ENCODE peak calls at places on chromosomes 11 and 22, in nine cellular contexts. One of them, this sample, is unnamed.

GRCh38 chr11:35398881-35399280 is 20.5 kb downstream of the SLC1A2 start:
- DNase-seq in mesenchymal stem cell: no peak
- DNase-seq in PC-3: no peak
- DNase-seq in breast epithelium: no peak
- DNase-seq in small intestine: no peak
- DNase-seq in gastrocnemius medialis: no peak
- DNase-seq in fibroblast of lung: no peak
- DNase-seq in IMR-90: peak; percentile 19
- DNase-seq in osteoblast: no peak
- DNase-seq in this sample: no peak

GRCh38 chr22:27796829-27797792 is 4.4 kb downstream of the MN1 start:
- DNase-seq in mesenchymal stem cell: no peak
- DNase-seq in PC-3: no peak
- DNase-seq in breast epithelium: no peak
- DNase-seq in small intestine: no peak
- DNase-seq in gastrocnemius medialis: no peak
- DNase-seq in fibroblast of lung: no peak
- DNase-seq in IMR-90: no peak
- DNase-seq in osteoblast: peak; percentile 72
- DNase-seq in this sample: no peak

GRCh38 chr22:48332438-48333322 is 1495.0 kb downstream of the BRD1 start:
- DNase-seq in mesenchymal stem cell: no peak
- DNase-seq in PC-3: no peak
- DNase-seq in breast epithelium: no peak
- DNase-seq in small intestine: no peak
- DNase-seq in gastrocnemius medialis: no peak
- DNase-seq in fibroblast of lung: no peak
- DNase-seq in IMR-90: no peak
- DNase-seq in osteoblast: peak; percentile 31
- DNase-seq in this sample: no peak

GRCh38 chr11:36362902-36363301 is 66.8 kb downstream of the PRR5L start:
- DNase-seq in mesenchymal stem cell: peak; percentile 91
- DNase-seq in PC-3: no peak
- DNase-seq in breast epithelium: no peak
- DNase-seq in small intestine: no peak
- DNase-seq in gastrocnemius medialis: no peak
- DNase-seq in fibroblast of lung: peak; percentile 38
- DNase-seq in IMR-90: peak; percentile 67
- DNase-seq in osteoblast: no peak
- DNase-seq in this sample: no peak

GRCh38 chr22:38981659-38982007 is 514 bp upstream of the APOBEC3B start:
- DNase-seq in mesenchymal stem cell: peak; percentile 11
- DNase-seq in PC-3: no peak
- DNase-seq in breast epithelium: no peak
- DNase-seq in small intestine: peak; percentile 36
- DNase-seq in gastrocnemius medialis: no peak
- DNase-seq in fibroblast of lung: no peak
- DNase-seq in IMR-90: no peak
- DNase-seq in osteoblast: no peak
- DNase-seq in this sample: no peak

GRCh38 chr22:38298312-38299000 is 18.8 kb downstream of the CSNK1E start:
- DNase-seq in mesenchymal stem cell: peak; percentile 62
- DNase-seq in PC-3: peak; percentile 99
- DNase-seq in breast epithelium: peak; percentile 93
- DNase-seq in small intestine: no peak
- DNase-seq in gastrocnemius medialis: no peak
- DNase-seq in fibroblast of lung: peak; percentile 95
- DNase-seq in IMR-90: peak; percentile 88
- DNase-seq in osteoblast: peak; percentile 99
- DNase-seq in this sample: peak; percentile 74

GRCh38 chr11:101061606-101062005 is 68.0 kb downstream of the PGR start:
- DNase-seq in mesenchymal stem cell: peak; percentile 17
- DNase-seq in PC-3: no peak
- DNase-seq in breast epithelium: no peak
- DNase-seq in small intestine: no peak
- DNase-seq in gastrocnemius medialis: no peak
- DNase-seq in fibroblast of lung: peak; percentile 14
- DNase-seq in IMR-90: peak; percentile 21
- DNase-seq in osteoblast: no peak
- DNase-seq in this sample: no peak

GRCh38 chr11:9760180-9760550 is 96.3 kb downstream of the SWAP70 start:
- DNase-seq in mesenchymal stem cell: peak; percentile 87
- DNase-seq in PC-3: peak; percentile 42
- DNase-seq in breast epithelium: peak; percentile 71
- DNase-seq in small intestine: no peak
- DNase-seq in gastrocnemius medialis: peak; percentile 72
- DNase-seq in fibroblast of lung: peak; percentile 98
- DNase-seq in IMR-90: peak; percentile 95
- DNase-seq in osteoblast: peak; percentile 96
- DNase-seq in this sample: no peak

GRCh38 chr22:49658902-49659280 is 168.8 kb downstream of the BRD1 start:
- DNase-seq in mesenchymal stem cell: no peak
- DNase-seq in PC-3: no peak
- DNase-seq in breast epithelium: no peak
- DNase-seq in small intestine: no peak
- DNase-seq in gastrocnemius medialis: no peak
- DNase-seq in fibroblast of lung: no peak
- DNase-seq in IMR-90: no peak
- DNase-seq in osteoblast: peak; percentile 26
- DNase-seq in this sample: peak; percentile 37

GRCh38 chr11:3808846-3809623 is 675 bp downstream of the PGAP2 start:
- DNase-seq in mesenchymal stem cell: peak; percentile 54
- DNase-seq in PC-3: peak; percentile 80
- DNase-seq in breast epithelium: no peak
- DNase-seq in small intestine: peak; percentile 93
- DNase-seq in gastrocnemius medialis: peak; percentile 29
- DNase-seq in fibroblast of lung: peak; percentile 33
- DNase-seq in IMR-90: peak; percentile 41
- DNase-seq in osteoblast: peak; percentile 73
- DNase-seq in this sample: no peak

GRCh38 chr11:22190827-22191463 is 1.9 kb upstream of the ANO5 start:
- DNase-seq in mesenchymal stem cell: no peak
- DNase-seq in PC-3: no peak
- DNase-seq in breast epithelium: no peak
- DNase-seq in small intestine: no peak
- DNase-seq in gastrocnemius medialis: no peak
- DNase-seq in fibroblast of lung: no peak
- DNase-seq in IMR-90: no peak
- DNase-seq in osteoblast: no peak
- DNase-seq in this sample: no peak

GRCh38 chr22:49838771-49839717 is 11.4 kb upstream of the BRD1 start:
- DNase-seq in mesenchymal stem cell: no peak
- DNase-seq in PC-3: no peak
- DNase-seq in breast epithelium: no peak
- DNase-seq in small intestine: peak; percentile 66
- DNase-seq in gastrocnemius medialis: no peak
- DNase-seq in fibroblast of lung: no peak
- DNase-seq in IMR-90: peak; percentile 33
- DNase-seq in osteoblast: peak; percentile 56
- DNase-seq in this sample: peak; percentile 89

GRCh38 chr11:74278103-74278502 is 33.3 kb downstream of the P4HA3 start:
- DNase-seq in mesenchymal stem cell: no peak
- DNase-seq in PC-3: no peak
- DNase-seq in breast epithelium: no peak
- DNase-seq in small intestine: no peak
- DNase-seq in gastrocnemius medialis: no peak
- DNase-seq in fibroblast of lung: no peak
- DNase-seq in IMR-90: no peak
- DNase-seq in osteoblast: no peak
- DNase-seq in this sample: no peak

GRCh38 chr11:80815752-80816453 is 1375.1 kb upstream of the TENM4 start:
- DNase-seq in mesenchymal stem cell: peak; percentile 7
- DNase-seq in PC-3: peak; percentile 8
- DNase-seq in breast epithelium: no peak
- DNase-seq in small intestine: no peak
- DNase-seq in gastrocnemius medialis: no peak
- DNase-seq in fibroblast of lung: no peak
- DNase-seq in IMR-90: no peak
- DNase-seq in osteoblast: no peak
- DNase-seq in this sample: no peak

GRCh38 chr11:10550503-10550902 is 9.5 kb upstream of the RNF141 start:
- DNase-seq in mesenchymal stem cell: peak; percentile 75
- DNase-seq in PC-3: peak; percentile 73
- DNase-seq in breast epithelium: no peak
- DNase-seq in small intestine: peak; percentile 79
- DNase-seq in gastrocnemius medialis: no peak
- DNase-seq in fibroblast of lung: peak; percentile 65
- DNase-seq in IMR-90: peak; percentile 82
- DNase-seq in osteoblast: peak; percentile 82
- DNase-seq in this sample: no peak

GRCh38 chr11:110243804-110244203 is 52.6 kb downstream of the RDX start:
- DNase-seq in mesenchymal stem cell: no peak
- DNase-seq in PC-3: peak; percentile 66
- DNase-seq in breast epithelium: no peak
- DNase-seq in small intestine: no peak
- DNase-seq in gastrocnemius medialis: no peak
- DNase-seq in fibroblast of lung: no peak
- DNase-seq in IMR-90: no peak
- DNase-seq in osteoblast: no peak
- DNase-seq in this sample: no peak
- H3K4me1 ChIP-seq in mesenchymal stem cell: no peaks in the 10 kb centered on the region
- H3K4me1 ChIP-seq in PC-3: peaks cover 5% of the 10 kb centered on the region
- H3K4me1 ChIP-seq in breast epithelium: no peaks in the 10 kb centered on the region
- H3K4me1 ChIP-seq in small intestine: no peaks in the 10 kb centered on the region
- H3K4me1 ChIP-seq in gastrocnemius medialis: no peaks in the 10 kb centered on the region
- H3K4me1 ChIP-seq in fibroblast of lung: no peaks in the 10 kb centered on the region
- H3K4me1 ChIP-seq in IMR-90: no peaks in the 10 kb centered on the region
- H3K4me1 ChIP-seq in osteoblast: no peaks in the 10 kb centered on the region
- H3K4me1 ChIP-seq in this sample: no peaks in the 10 kb centered on the region

GRCh38 chr11:78560826-78561484 is 13.7 kb downstream of the NARS2 start:
- DNase-seq in mesenchymal stem cell: no peak
- DNase-seq in PC-3: peak; percentile 39
- DNase-seq in breast epithelium: no peak
- DNase-seq in small intestine: peak; percentile 89
- DNase-seq in gastrocnemius medialis: no peak
- DNase-seq in fibroblast of lung: peak; percentile 43
- DNase-seq in IMR-90: no peak
- DNase-seq in osteoblast: peak; percentile 30
- DNase-seq in this sample: no peak

GRCh38 chr11:78564889-78565467 is 9.7 kb downstream of the NARS2 start:
- DNase-seq in mesenchymal stem cell: no peak
- DNase-seq in PC-3: peak; percentile 24
- DNase-seq in breast epithelium: no peak
- DNase-seq in small intestine: no peak
- DNase-seq in gastrocnemius medialis: no peak
- DNase-seq in fibroblast of lung: no peak
- DNase-seq in IMR-90: no peak
- DNase-seq in osteoblast: no peak
- DNase-seq in this sample: no peak

GRCh38 chr11:78564037-78564888 is 10.4 kb downstream of the NARS2 start:
- DNase-seq in mesenchymal stem cell: peak; percentile 72
- DNase-seq in PC-3: peak; percentile 91
- DNase-seq in breast epithelium: no peak
- DNase-seq in small intestine: peak; percentile 80
- DNase-seq in gastrocnemius medialis: no peak
- DNase-seq in fibroblast of lung: peak; percentile 82
- DNase-seq in IMR-90: peak; percentile 76
- DNase-seq in osteoblast: peak; percentile 80
- DNase-seq in this sample: no peak

GRCh38 chr11:78560066-78560597 is 14.5 kb downstream of the NARS2 start:
- DNase-seq in mesenchymal stem cell: no peak
- DNase-seq in PC-3: no peak
- DNase-seq in breast epithelium: no peak
- DNase-seq in small intestine: no peak
- DNase-seq in gastrocnemius medialis: no peak
- DNase-seq in fibroblast of lung: no peak
- DNase-seq in IMR-90: no peak
- DNase-seq in osteoblast: no peak
- DNase-seq in this sample: no peak

GRCh38 chr11:78562398-78562797 is 12.3 kb downstream of the NARS2 start:
- DNase-seq in mesenchymal stem cell: peak; percentile 40
- DNase-seq in PC-3: peak; percentile 72
- DNase-seq in breast epithelium: no peak
- DNase-seq in small intestine: no peak
- DNase-seq in gastrocnemius medialis: no peak
- DNase-seq in fibroblast of lung: peak; percentile 70
- DNase-seq in IMR-90: peak; percentile 75
- DNase-seq in osteoblast: peak; percentile 65
- DNase-seq in this sample: no peak
- H3K27ac ChIP-seq in mesenchymal stem cell: peak overlapping the region; percentile 91
- H3K27ac ChIP-seq in PC-3: peak overlapping the region; percentile 53
- H3K27ac ChIP-seq in breast epithelium: no peak overlapping the region
- H3K27ac ChIP-seq in small intestine: peak overlapping the region; percentile 66
- H3K27ac ChIP-seq in gastrocnemius medialis: peak overlapping the region; percentile 65
- H3K27ac ChIP-seq in fibroblast of lung: peak overlapping the region; percentile 79
- H3K27ac ChIP-seq in IMR-90: peak overlapping the region; percentile 93
- H3K27ac ChIP-seq in osteoblast: peak overlapping the region; percentile 89
- H3K27ac ChIP-seq in this sample: peak overlapping the region; percentile 53

GRCh38 chr11:126312903-126313460 is 9.1 kb downstream of the DCPS start:
- DNase-seq in mesenchymal stem cell: no peak
- DNase-seq in PC-3: no peak
- DNase-seq in breast epithelium: no peak
- DNase-seq in small intestine: no peak
- DNase-seq in gastrocnemius medialis: no peak
- DNase-seq in fibroblast of lung: no peak
- DNase-seq in IMR-90: no peak
- DNase-seq in osteoblast: no peak
- DNase-seq in this sample: no peak

GRCh38 chr11:126318642-126319373 is 14.9 kb downstream of the DCPS start:
- DNase-seq in mesenchymal stem cell: peak; percentile 90
- DNase-seq in PC-3: peak; percentile 43
- DNase-seq in breast epithelium: peak; percentile 49
- DNase-seq in small intestine: no peak
- DNase-seq in gastrocnemius medialis: no peak
- DNase-seq in fibroblast of lung: peak; percentile 96
- DNase-seq in IMR-90: peak; percentile 97
- DNase-seq in osteoblast: peak; percentile 94
- DNase-seq in this sample: no peak

GRCh38 chr11:126319374-126319740 is 15.5 kb downstream of the DCPS start:
- DNase-seq in mesenchymal stem cell: no peak
- DNase-seq in PC-3: no peak
- DNase-seq in breast epithelium: no peak
- DNase-seq in small intestine: no peak
- DNase-seq in gastrocnemius medialis: no peak
- DNase-seq in fibroblast of lung: no peak
- DNase-seq in IMR-90: no peak
- DNase-seq in osteoblast: no peak
- DNase-seq in this sample: peak; percentile 64

GRCh38 chr11:126313826-126314225 is 10.0 kb downstream of the DCPS start:
- DNase-seq in mesenchymal stem cell: no peak
- DNase-seq in PC-3: no peak
- DNase-seq in breast epithelium: no peak
- DNase-seq in small intestine: no peak
- DNase-seq in gastrocnemius medialis: no peak
- DNase-seq in fibroblast of lung: no peak
- DNase-seq in IMR-90: no peak
- DNase-seq in osteoblast: no peak
- DNase-seq in this sample: peak; percentile 18

GRCh38 chr11:126317681-126318641 is 14.1 kb downstream of the DCPS start:
- DNase-seq in mesenchymal stem cell: peak; percentile 78
- DNase-seq in PC-3: no peak
- DNase-seq in breast epithelium: peak; percentile 49
- DNase-seq in small intestine: no peak
- DNase-seq in gastrocnemius medialis: peak; percentile 71
- DNase-seq in fibroblast of lung: peak; percentile 91
- DNase-seq in IMR-90: peak; percentile 83
- DNase-seq in osteoblast: peak; percentile 76
- DNase-seq in this sample: peak; percentile 55
- H3K4me1 ChIP-seq in mesenchymal stem cell: peaks cover 18% of the 10 kb centered on the region
- H3K4me1 ChIP-seq in PC-3: peaks cover 25% of the 10 kb centered on the region
- H3K4me1 ChIP-seq in breast epithelium: peaks cover 6% of the 10 kb centered on the region
- H3K4me1 ChIP-seq in small intestine: peaks cover 7% of the 10 kb centered on the region
- H3K4me1 ChIP-seq in gastrocnemius medialis: peaks cover 28% of the 10 kb centered on the region
- H3K4me1 ChIP-seq in fibroblast of lung: peaks cover 24% of the 10 kb centered on the region
- H3K4me1 ChIP-seq in IMR-90: peaks cover 18% of the 10 kb centered on the region
- H3K4me1 ChIP-seq in osteoblast: peaks cover 26% of the 10 kb centered on the region
- H3K4me1 ChIP-seq in this sample: peaks cover 17% of the 10 kb centered on the region

GRCh38 chr11:19719960-19720359 is 7.3 kb downstream of the NAV2 start:
- DNase-seq in mesenchymal stem cell: no peak
- DNase-seq in PC-3: no peak
- DNase-seq in breast epithelium: no peak
- DNase-seq in small intestine: no peak
- DNase-seq in gastrocnemius medialis: no peak
- DNase-seq in fibroblast of lung: no peak
- DNase-seq in IMR-90: no peak
- DNase-seq in osteoblast: no peak
- DNase-seq in this sample: no peak
- H3K27ac ChIP-seq in mesenchymal stem cell: no peak overlapping the region
- H3K27ac ChIP-seq in PC-3: no peak overlapping the region
- H3K27ac ChIP-seq in breast epithelium: no peak overlapping the region
- H3K27ac ChIP-seq in small intestine: no peak overlapping the region
- H3K27ac ChIP-seq in gastrocnemius medialis: no peak overlapping the region
- H3K27ac ChIP-seq in fibroblast of lung: no peak overlapping the region
- H3K27ac ChIP-seq in IMR-90: no peak overlapping the region
- H3K27ac ChIP-seq in osteoblast: no peak overlapping the region
- H3K27ac ChIP-seq in this sample: no peak overlapping the region

This sample was measured in spleen.